ENCODE peak calls at places on chromosome 7, in five cellular contexts. H, D, K, V and I are unnamed samples.

GRCh38 chr7:125436220-125436619 is 506.6 kb upstream of the POT1 start:
- DNase-seq in K (no peak), V (no peak), H (no peak), D (no peak), I (no peak)

GRCh38 chr7:150978136-150978789 is at the start of gene KCNH2:
- DNase-seq in K (peak; percentile 79), H (no peak), D (peak; percentile 88), V (no peak), I (no peak)

GRCh38 chr7:157299613-157300405 is 37.0 kb upstream of the DNAJB6 start:
- DNase-seq in H (no peak), K (no peak), V (peak; percentile 25), D (no peak), I (no peak)

GRCh38 chr7:81190997-81191747 is 272.3 kb upstream of the SEMA3C start:
- DNase-seq in V (no peak), D (no peak), H (no peak), K (no peak), I (no peak)

GRCh38 chr7:64558323-64558705 is 4.6 kb downstream of the ZNF680 start:
- DNase-seq in K (no peak), H (no peak), V (no peak), D (no peak), I (no peak)

GRCh38 chr7:124720195-124720594 is 45.4 kb downstream of the GPR37 start:
- DNase-seq in K (no peak), V (no peak), H (no peak), D (no peak), I (no peak)

GRCh38 chr7:152752513-152752912 is 7.0 kb upstream of the ACTR3B start:
- DNase-seq in V (no peak), K (no peak), D (no peak), H (no peak), I (no peak)

GRCh38 chr7:98996162-98996552 is 117.8 kb downstream of the TRRAP start:
- DNase-seq in V (no peak), D (no peak), K (no peak), H (peak; percentile 64), I (no peak)

GRCh38 chr7:132942721-132943120 is 139.2 kb downstream of the CHCHD3 start:
- DNase-seq in D (no peak), V (no peak), H (no peak), K (no peak), I (no peak)

GRCh38 chr7:141045126-141045841 is 28.6 kb upstream of the TMEM178B start:
- DNase-seq in K (no peak), H (no peak), D (no peak), V (no peak), I (no peak)

GRCh38 chr7:92872701-92873100 is 36.3 kb upstream of the CDK6 start:
- DNase-seq in H (no peak), V (no peak), D (no peak), K (no peak), I (no peak)

GRCh38 chr7:56083150-56083785 is 9.5 kb downstream of the PHKG1 start:
- DNase-seq in V (no peak), D (no peak), K (no peak), H (no peak), I (no peak)

GRCh38 chr7:329691-330281 is 39.8 kb downstream of the FOXL3 start:
- DNase-seq in K (no peak), D (no peak), V (no peak), H (no peak), I (no peak)

GRCh38 chr7:152313879-152314604 is 121.8 kb downstream of the KMT2C start:
- DNase-seq in H (no peak), D (peak; percentile 37), V (no peak), K (peak; percentile 80), I (no peak)

GRCh38 chr7:66741-67140 is 125.6 kb upstream of the FAM20C start:
- DNase-seq in V (no peak), D (no peak), H (no peak), K (no peak), I (no peak)

GRCh38 chr7:103445228-103446020 is 583 bp downstream of the SLC26A5 start:
- DNase-seq in H (peak; percentile 22), D (peak; percentile 15), K (no peak), V (no peak), I (no peak)

GRCh38 chr7:47328392-47329319 is 253.3 kb downstream of the TNS3 start:
- DNase-seq in V (no peak), K (no peak), H (no peak), D (no peak), I (no peak)

GRCh38 chr7:69620650-69621049 is 22.4 kb downstream of the AUTS2 start:
- DNase-seq in H (no peak), K (no peak), V (no peak), D (no peak), I (no peak)